ENCODE peak calls at places on chromosomes 6 and 20, in six cellular contexts. F is heart left ventricle; S is RWPE1; E is K562; K is GM23338; J is activated T-helper 2 cell treated with anti-CD3 and anti-CD28 coated beads, Interferon-gamma antibody, Interleukin-2, Interleukin-4, amounts not matched to agents 10 μg/mL and 5 μg/mL and 100 μg/mL, durations not matched to agents 14 hours and 24 hours and 36 hours. N is an unnamed sample.

GRCh38 chr6:95431637-95432228 is 145.6 kb upstream of the MANEA start:
- DNase-seq in F (no peak), S (peak), E (peak), K (peak), J (no peak), N (peak)

GRCh38 chr20:44014807-44015732 is 100.4 kb downstream of the TOX2 start:
- DNase-seq in F (no peak), S (no peak), E (no peak), K (no peak), J (no peak), N (no peak)

GRCh38 chr20:4929686-4930397 is 71.5 kb downstream of the SLC23A2 start:
- DNase-seq in F (no peak), S (no peak), E (no peak), K (no peak), J (no peak), N (peak)

GRCh38 chr20:37236462-37236861 is 25.2 kb downstream of the GHRH start:
- DNase-seq in F (peak), S (no peak), E (no peak), K (no peak), J (no peak), N (no peak)

GRCh38 chr6:21522773-21523490 is 70.6 kb upstream of the SOX4 start:
- DNase-seq in F (peak), S (no peak), E (no peak), K (peak), J (no peak), N (no peak)

GRCh38 chr6:106169517-106169916 is 83.4 kb downstream of the PRDM1 start:
- DNase-seq in F (no peak), S (no peak), E (no peak), K (no peak), J (no peak), N (no peak)

GRCh38 chr6:17599885-17600526 is at the start of gene FAM8A1:
- DNase-seq in F (peak), S (peak), E (peak), K (peak), J (peak), N (peak)

GRCh38 chr20:43404880-43405279 is 52.8 kb upstream of the SRSF6 start:
- DNase-seq in F (no peak), S (peak), E (peak), K (peak), J (no peak), N (peak)

GRCh38 chr6:102732908-102733307 is 1339.4 kb downstream of the GRIK2 start:
- DNase-seq in F (no peak), S (peak), E (no peak), K (no peak), J (no peak), N (peak)

GRCh38 chr6:30840084-30840921 is 44.0 kb upstream of the DDR1 start:
- DNase-seq in F (no peak), S (no peak), E (no peak), K (no peak), J (no peak), N (no peak)

GRCh38 chr6:141653590-141653989 is 479.1 kb upstream of the GJE1 start:
- DNase-seq in F (no peak), S (no peak), E (no peak), K (no peak), J (no peak), N (peak)

GRCh38 chr6:26659042-26659359 is 545 bp downstream of the ZNF322 start:
- DNase-seq in F (no peak), S (peak), E (no peak), K (no peak), J (no peak), N (no peak)

GRCh38 chr6:168916576-168917207 is 337.0 kb downstream of the THBS2 start:
- DNase-seq in F (no peak), S (no peak), E (no peak), K (no peak), J (no peak), N (peak)

GRCh38 chr6:116370717-116371383 is at the start of gene DSE:
- DNase-seq in F (peak), S (peak), E (peak), K (peak), J (peak), N (peak)

GRCh38 chr6:9095671-9096260 is 660.4 kb upstream of the SLC35B3 start:
- DNase-seq in F (no peak), S (no peak), E (no peak), K (no peak), J (no peak), N (no peak)

GRCh38 chr20:50330504-50331313 is 140.1 kb downstream of the CEBPB start:
- DNase-seq in F (no peak), S (no peak), E (no peak), K (no peak), J (no peak), N (no peak)

GRCh38 chr6:116969211-116969863 is 92.3 kb downstream of the RFX6 start:
- DNase-seq in F (no peak), S (peak), E (peak), K (peak), J (no peak), N (peak)

GRCh38 chr6:16355699-16356481 is 117.5 kb downstream of the GMPR start:
- DNase-seq in F (no peak), S (peak), E (no peak), K (peak), J (no peak), N (peak)

GRCh38 chr6:22306741-22307466 is 10.1 kb upstream of the PRL start:
- DNase-seq in F (no peak), S (no peak), E (no peak), K (no peak), J (no peak), N (peak)

GRCh38 chr20:54346269-54346668 is 129.1 kb upstream of the DOK5 start:
- DNase-seq in F (no peak), S (no peak), E (no peak), K (no peak), J (no peak), N (peak)

GRCh38 chr6:33595001-33595846 is 15.1 kb upstream of the BAK1 start:
- DNase-seq in F (no peak), S (no peak), E (no peak), K (no peak), J (no peak), N (peak)

GRCh38 chr6:100657678-100658330 is 193.1 kb upstream of the SIM1 start:
- DNase-seq in F (no peak), S (no peak), E (no peak), K (no peak), J (no peak), N (peak)

GRCh38 chr6:106692823-106693216 is 63.4 kb downstream of the QRSL1 start:
- DNase-seq in F (no peak), S (no peak), E (no peak), K (no peak), J (no peak), N (no peak)

GRCh38 chr6:154986787-154987235 is 8.3 kb upstream of the TIAM2 start:
- DNase-seq in F (no peak), S (no peak), E (no peak), K (no peak), J (no peak), N (no peak)

GRCh38 chr6:34182751-34183531 is 37.1 kb upstream of the GRM4 start:
- DNase-seq in F (no peak), S (no peak), E (no peak), K (peak), J (peak), N (no peak)

GRCh38 chr6:128347123-128347522 is 173.3 kb downstream of the PTPRK start:
- DNase-seq in F (no peak), S (no peak), E (no peak), K (no peak), J (no peak), N (peak)

GRCh38 chr20:47173596-47174216 is 182.8 kb downstream of the ZMYND8 start:
- DNase-seq in F (no peak), S (no peak), E (no peak), K (peak), J (no peak), N (no peak)

GRCh38 chr6:137086031-137086430 is 41.3 kb upstream of the IL20RA start:
- DNase-seq in F (no peak), S (no peak), E (no peak), K (no peak), J (no peak), N (no peak)

GRCh38 chr20:10428008-10428407 is 6.0 kb downstream of the MKKS start:
- DNase-seq in F (no peak), S (no peak), E (no peak), K (no peak), J (no peak), N (no peak)

GRCh38 chr6:158011980-158012566 is 30.4 kb downstream of the SYNJ2 start:
- DNase-seq in F (no peak), S (no peak), E (no peak), K (no peak), J (no peak), N (no peak)

GRCh38 chr6:111267764-111268333 is 180.5 kb downstream of the SLC16A10 start:
- DNase-seq in F (no peak), S (no peak), E (no peak), K (no peak), J (no peak), N (no peak)

GRCh38 chr6:36755435-36756348 is 58.1 kb downstream of the RAB44 start:
- DNase-seq in F (no peak), S (peak), E (no peak), K (no peak), J (peak), N (peak)

GRCh38 chr6:148828047-148828446 is 81.2 kb downstream of the UST start:
- DNase-seq in F (no peak), S (no peak), E (no peak), K (no peak), J (no peak), N (no peak)

GRCh38 chr6:121222656-121223055 is 111.6 kb downstream of the TBC1D32 start:
- DNase-seq in F (no peak), S (peak), E (no peak), K (peak), J (no peak), N (peak)

GRCh38 chr6:10586302-10586701 is 65.2 kb downstream of the GCNT2 start:
- DNase-seq in F (no peak), S (no peak), E (no peak), K (peak), J (no peak), N (no peak)

GRCh38 chr6:158474961-158475343 is 84.9 kb upstream of the TMEM181 start:
- DNase-seq in F (no peak), S (peak), E (no peak), K (no peak), J (no peak), N (peak)

N was measured in EH.